ENCODE peak calls at places on chromosomes 6 and 20, in nine cellular contexts. R is Ammon's horn; O is activated naive CD8-positive, alpha-beta T cell treated with anti-CD3 and anti-CD28 coated beads, Interleukin-2, amount 10 ng/mL, durations not matched to agents 7 days and 5 days; F is NCI-H524; B is KBM-7; W is NAMALWA; Q is prostate gland; M is MCF 10A; N is NCI-H2227 treated with DMSO at 0.1 percent for 48 hours. H is an unnamed sample.

GRCh38 chr6:39137235-39137634 is 22.2 kb upstream of the SAYSD1 start:
- DNase-seq in R (no peak), O (peak), F (no peak), B (peak), W (peak), Q (no peak), M (peak), N (no peak), H (peak)

GRCh38 chr6:166939276-166939816 is 17.0 kb downstream of the RNASET2 start:
- DNase-seq in R (peak), O (no peak), F (no peak), B (no peak), W (no peak), Q (no peak), M (no peak), N (peak), H (no peak)

GRCh38 chr6:166862287-166862977 is 93.9 kb downstream of the RNASET2 start:
- DNase-seq in R (peak), O (peak), F (peak), B (peak), W (no peak), Q (peak), M (no peak), N (peak), H (no peak)

GRCh38 chr6:4441981-4442434 is 306.6 kb upstream of the ECI2 start:
- DNase-seq in R (no peak), O (no peak), F (no peak), B (no peak), W (no peak), Q (no peak), M (peak), N (no peak), H (no peak)

GRCh38 chr6:44355640-44356039 is 13.2 kb downstream of the SPATS1 start:
- DNase-seq in R (no peak), O (no peak), F (no peak), B (no peak), W (no peak), Q (no peak), M (no peak), N (no peak), H (no peak)

GRCh38 chr6:168130168-168130651 is 51.2 kb upstream of the FRMD1 start:
- DNase-seq in R (no peak), O (no peak), F (no peak), B (no peak), W (no peak), Q (no peak), M (no peak), N (no peak), H (no peak)

GRCh38 chr20:4592316-4593148 is 129.2 kb upstream of the PRND start:
- DNase-seq in R (no peak), O (peak), F (peak), B (peak), W (peak), Q (no peak), M (peak), N (peak), H (peak)

GRCh38 chr6:110414669-110415296 is 592 bp downstream of the DDO start:
- DNase-seq in R (no peak), O (no peak), F (no peak), B (no peak), W (no peak), Q (no peak), M (no peak), N (no peak), H (no peak)

GRCh38 chr6:1473166-1473565 is 83.8 kb downstream of the FOXF2 start:
- DNase-seq in R (no peak), O (no peak), F (no peak), B (no peak), W (no peak), Q (no peak), M (no peak), N (no peak), H (no peak)

GRCh38 chr6:130896249-130896648 is 69.0 kb downstream of the SMLR1 start:
- DNase-seq in R (peak), O (no peak), F (no peak), B (no peak), W (no peak), Q (no peak), M (peak), N (no peak), H (peak)

GRCh38 chr6:18528084-18528743 is 141.1 kb downstream of the RNF144B start:
- DNase-seq in R (no peak), O (no peak), F (peak), B (peak), W (peak), Q (no peak), M (peak), N (peak), H (peak)

GRCh38 chr20:61253640-61254511 is 1.8 kb downstream of the CDH4 start:
- DNase-seq in R (peak), O (no peak), F (no peak), B (no peak), W (no peak), Q (no peak), M (peak), N (peak), H (no peak)

GRCh38 chr6:168198302-168199180 is 119.5 kb upstream of the FRMD1 start:
- DNase-seq in R (no peak), O (no peak), F (peak), B (no peak), W (no peak), Q (no peak), M (no peak), N (no peak), H (no peak)

H was measured in MV-4-11.